ENCODE peak calls at places on chromosomes 13 and 19, in four cellular contexts. B, S, Z and V are unnamed samples.

GRCh38 chr19:28332351-28332750 is 880.6 kb downstream of the UQCRFS1 start:
- DNase-seq in B (no peak), Z (no peak), S (no peak), V (no peak)

GRCh38 chr13:43934273-43934672 is 54.6 kb downstream of the LACC1 start:
- DNase-seq in B (no peak), S (no peak), Z (no peak), V (no peak)

GRCh38 chr19:50173144-50173543 is 10.1 kb upstream of the IZUMO2 start:
- DNase-seq in Z (no peak), B (no peak), S (no peak), V (no peak)

GRCh38 chr13:113848431-113849260 is 15.2 kb downstream of the GAS6 start:
- DNase-seq in Z (peak; percentile 34), S (no peak), B (no peak), V (no peak)

GRCh38 chr19:30783936-30784335 is 411.8 kb downstream of the ZNF536 start:
- DNase-seq in S (no peak), Z (no peak), B (no peak), V (no peak)

GRCh38 chr13:39159393-39159792 is 121.1 kb downstream of the NHLRC3 start:
- DNase-seq in Z (no peak), S (no peak), B (no peak), V (no peak)

GRCh38 chr13:40982772-40983171 is 36.3 kb downstream of the ELF1 start:
- DNase-seq in B (no peak), S (peak; percentile 24), Z (no peak), V (peak; percentile 86)

GRCh38 chr13:113415825-113416224 is 37.5 kb downstream of the ADPRHL1 start:
- DNase-seq in B (no peak), S (no peak), Z (no peak), V (no peak)

GRCh38 chr19:30344446-30345425 is 27.4 kb upstream of the ZNF536 start:
- DNase-seq in B (no peak), Z (no peak), S (no peak), V (no peak)

GRCh38 chr13:30932481-30933333 is at the start of gene TEX26:
- DNase-seq in Z (peak; percentile 59), S (no peak), B (no peak), V (no peak)

GRCh38 chr13:45916036-45916435 is 64.5 kb upstream of the SIAH3 start:
- DNase-seq in S (no peak), B (no peak), Z (no peak), V (no peak)

GRCh38 chr13:106586764-106587163 is 18.8 kb upstream of the ARGLU1 start:
- DNase-seq in B (no peak), S (no peak), Z (no peak), V (no peak)

GRCh38 chr13:97261254-97262015 is 39.3 kb downstream of the MBNL2 start:
- DNase-seq in Z (no peak), B (no peak), S (no peak), V (no peak)

GRCh38 chr19:5334366-5334739 is 6.3 kb downstream of the PTPRS start:
- DNase-seq in S (no peak), B (no peak), Z (no peak), V (no peak)

GRCh38 chr19:46296722-46297431 is at the start of gene HIF3A:
- DNase-seq in Z (peak; percentile 68), S (peak; percentile 37), B (peak; percentile 93), V (no peak)

GRCh38 chr13:106151056-106151699 is 384.3 kb downstream of the EFNB2 start:
- DNase-seq in S (no peak), B (no peak), Z (no peak), V (peak; percentile 93)

GRCh38 chr19:14804755-14805154 is 26.4 kb upstream of the ADGRE2 start:
- DNase-seq in Z (no peak), B (no peak), S (no peak), V (no peak)

GRCh38 chr13:112248406-112248760 is 127.8 kb upstream of the SPACA7 start:
- DNase-seq in B (no peak), S (no peak), Z (no peak), V (no peak)

GRCh38 chr19:54162241-54162805 is 2.8 kb upstream of the LENG1 start:
- DNase-seq in B (peak; percentile 96), S (peak; percentile 80), Z (peak; percentile 90), V (peak; percentile 48)

GRCh38 chr13:45209229-45209628 is 8.4 kb upstream of the KCTD4 start:
- DNase-seq in B (no peak), Z (no peak), S (no peak), V (peak; percentile 67)

GRCh38 chr19:21147540-21147939 is 5.7 kb downstream of the ZNF431 start:
- DNase-seq in S (no peak), B (no peak), Z (no peak), V (no peak)

GRCh38 chr13:48153186-48153585 is 58.3 kb upstream of the MED4 start:
- DNase-seq in Z (no peak), S (no peak), B (no peak), V (no peak)

GRCh38 chr13:107457686-107458085 is 757.6 kb downstream of the LIG4 start:
- DNase-seq in B (no peak), Z (no peak), S (no peak), V (no peak)

GRCh38 chr19:3618811-3619630 is 7.6 kb downstream of the CACTIN start:
- DNase-seq in Z (no peak), B (no peak), S (no peak), V (no peak)

GRCh38 chr13:42119875-42120274 is 71.4 kb downstream of the DGKH start:
- DNase-seq in Z (no peak), B (no peak), S (no peak), V (no peak)

GRCh38 chr13:59012731-59013130 is 1151.0 kb downstream of the DIAPH3 start:
- DNase-seq in Z (no peak), B (no peak), S (no peak), V (no peak)

GRCh38 chr19:50870417-50871089 is 2.7 kb upstream of the KLK2 start:
- DNase-seq in Z (no peak), B (peak; percentile 59), S (no peak), V (no peak)

GRCh38 chr13:80825276-80825675 is 484.4 kb upstream of the SPRY2 start:
- DNase-seq in B (no peak), Z (no peak), S (no peak), V (no peak)

GRCh38 chr13:106318941-106319411 is 216.5 kb downstream of the EFNB2 start:
- DNase-seq in S (peak; percentile 22), Z (no peak), B (no peak), V (peak; percentile 79)

GRCh38 chr13:51241720-51242119 is 19.5 kb downstream of the FAM124A start:
- DNase-seq in B (peak; percentile 91), S (no peak), Z (no peak), V (peak; percentile 92)

GRCh38 chr19:1449467-1450442 is at the start of gene APC2:
- DNase-seq in S (no peak), B (no peak), Z (no peak), V (no peak)

GRCh38 chr13:113448545-113448884 is 4.8 kb downstream of the ADPRHL1 start:
- DNase-seq in S (peak; percentile 33), Z (peak; percentile 73), B (peak; percentile 44), V (no peak)

GRCh38 chr13:110162053-110162452 is 144.9 kb downstream of the COL4A1 start:
- DNase-seq in Z (no peak), B (no peak), S (no peak), V (no peak)

GRCh38 chr13:110163020-110163658 is 143.8 kb downstream of the COL4A1 start:
- DNase-seq in S (no peak), Z (no peak), B (no peak), V (no peak)

GRCh38 chr13:110164706-110165105 is 142.3 kb downstream of the COL4A1 start:
- DNase-seq in S (no peak), B (no peak), Z (no peak), V (no peak)

GRCh38 chr13:110158201-110158600 is 148.8 kb downstream of the COL4A1 start:
- DNase-seq in Z (no peak), B (no peak), S (no peak), V (no peak)

DNA sequence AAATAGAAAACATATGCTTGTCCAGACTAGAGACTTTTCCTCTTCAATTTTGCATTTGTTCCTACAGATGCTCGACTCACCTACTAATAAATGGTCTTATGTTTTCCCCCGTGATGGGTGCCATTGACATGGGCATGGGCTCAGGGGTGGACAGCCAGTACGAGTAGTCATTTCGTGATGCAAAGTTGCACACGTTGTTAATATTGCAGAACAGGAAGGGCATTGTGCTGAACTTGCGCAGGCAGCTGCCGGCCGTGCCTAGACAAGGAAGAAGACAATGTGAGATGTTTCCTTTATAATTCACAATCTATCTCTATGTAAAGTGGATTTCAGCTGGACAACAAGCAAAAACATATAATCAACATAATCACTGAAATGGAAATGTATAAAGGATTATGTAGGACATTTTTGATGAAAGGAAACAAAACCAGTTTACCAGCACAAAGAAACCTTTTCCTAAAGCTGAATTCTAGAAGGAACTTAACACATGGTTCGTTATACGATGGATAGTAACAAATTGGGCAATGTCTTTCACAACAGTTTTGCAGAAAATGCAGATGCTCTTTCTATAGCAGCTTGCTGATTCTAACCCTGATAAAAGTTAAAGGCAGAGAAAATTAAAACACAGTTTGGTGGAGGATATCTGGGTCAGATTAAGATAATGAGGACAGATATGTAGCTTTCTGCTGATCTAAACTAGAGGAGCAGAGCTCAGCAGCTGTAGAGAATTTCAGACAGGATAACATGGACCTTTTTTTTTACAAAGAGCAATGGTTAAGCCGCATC is 145.7 kb downstream of the COL4A1 start:
- DNase-seq in B (no peak), Z (no peak), S (no peak), V (no peak)
- TF ChIP-seq CTCF in B (no peak), Z (no peak), S (no peak), V (no peak)

GRCh38 chr19:47512183-47512947 is 2.5 kb downstream of the NAPA start:
- DNase-seq in S (peak; percentile 45), B (no peak), Z (peak; percentile 21), V (peak; percentile 64)
- H3K4me3 ChIP-seq in S (no peak overlapping the region), B (no peak overlapping the region), Z (peak overlapping the region; percentile 95), V (peak overlapping the region; percentile 99)

GRCh38 chr19:10419200-10419645 is 1.1 kb upstream of the PDE4A start:
- DNase-seq in B (no peak), Z (peak; percentile 62), S (no peak), V (no peak)

GRCh38 chr19:10419646-10420443 is 493 bp upstream of the PDE4A start:
- DNase-seq in S (no peak), B (no peak), Z (peak; percentile 62), V (peak; percentile 45)

GRCh38 chr19:10417598-10418280 is 2.6 kb upstream of the PDE4A start:
- DNase-seq in B (no peak), Z (no peak), S (no peak), V (no peak)

GRCh38 chr19:10416380-10417257 is 3.7 kb upstream of the PDE4A start:
- DNase-seq in Z (peak; percentile 96), B (peak; percentile 86), S (peak; percentile 60), V (peak; percentile 85)

GRCh38 chr19:10418281-10419199 is 1.8 kb upstream of the PDE4A start:
- DNase-seq in B (no peak), Z (no peak), S (no peak), V (peak; percentile 22)
- TF ChIP-seq CTCF in B (no peak), Z (no peak), S (no peak), V (peak; percentile 12)

GRCh38 chr19:42282036-42282762 is 13.1 kb downstream of the CIC start:
- DNase-seq in Z (peak; percentile 65), B (peak; percentile 76), S (no peak), V (peak; percentile 48)

GRCh38 chr19:42279148-42279901 is 10.3 kb downstream of the CIC start:
- DNase-seq in Z (no peak), S (no peak), B (peak; percentile 72), V (no peak)

GRCh38 chr19:42279902-42280760 is 11.1 kb downstream of the CIC start:
- DNase-seq in S (peak; percentile 83), B (peak; percentile 98), Z (peak; percentile 93), V (peak; percentile 95)

GRCh38 chr19:42281175-42282035 is 12.4 kb downstream of the CIC start:
- DNase-seq in S (peak; percentile 42), Z (peak; percentile 76), B (peak; percentile 85), V (peak; percentile 68)

GRCh38 chr19:42280761-42281174 is 11.7 kb downstream of the CIC start:
- DNase-seq in Z (peak; percentile 78), B (no peak), S (peak; percentile 36), V (no peak)
- H3K4me3 ChIP-seq in Z (peak overlapping the region; percentile 77), B (peak overlapping the region; percentile 77), S (peak overlapping the region; percentile 76), V (peak overlapping the region; percentile 76)